ENCODE peak calls at places on chromosomes 3 and 15, in seven cellular contexts. W, B, G, Y, P, T and H are unnamed samples.

GRCh38 chr3:30455840-30456239 is 150.6 kb upstream of the TGFBR2 start:
- DNase-seq in W (no peak), B (no peak), G (no peak), Y (peak; percentile 97), P (no peak), T (no peak), H (no peak)

GRCh38 chr3:187737401-187738088 is 7.7 kb downstream of the BCL6 start:
- DNase-seq in W (peak; percentile 80), B (no peak), G (no peak), Y (peak; percentile 85), P (peak; percentile 65), T (peak; percentile 67), H (no peak)

GRCh38 chr3:15606434-15606891 is 4.9 kb downstream of the BTD start:
- DNase-seq in W (peak; percentile 60), B (no peak), G (no peak), Y (peak; percentile 21), P (no peak), T (no peak), H (no peak)

GRCh38 chr3:70919661-70920060 is 607.2 kb upstream of the MDFIC2 start:
- DNase-seq in W (no peak), B (no peak), G (no peak), Y (no peak), P (no peak), T (no peak), H (no peak)

GRCh38 chr3:72657666-72658065 is 190.6 kb downstream of the SHQ1 start:
- DNase-seq in W (no peak), B (no peak), G (no peak), Y (no peak), P (peak; percentile 77), T (no peak), H (no peak)

GRCh38 chr3:180267202-180267843 is 230.6 kb upstream of the PEX5L start:
- DNase-seq in W (no peak), B (no peak), G (no peak), Y (no peak), P (no peak), T (no peak), H (no peak)

GRCh38 chr15:20645956-20646355 is 104.4 kb upstream of the GOLGA6L6 start:
- DNase-seq in W (peak; percentile 52), B (no peak), G (no peak), Y (peak; percentile 6), P (peak; percentile 61), T (no peak), H (no peak)

GRCh38 chr15:77865106-77865630 is 212.3 kb downstream of the TBC1D2B start:
- DNase-seq in W (no peak), B (no peak), G (no peak), Y (no peak), P (no peak), T (no peak), H (no peak)

GRCh38 chr3:14434105-14434504 is 31.7 kb downstream of the SLC6A6 start:
- DNase-seq in W (peak; percentile 94), B (no peak), G (no peak), Y (peak; percentile 58), P (peak; percentile 78), T (no peak), H (no peak)

GRCh38 chr3:123725652-123726400 is 141.0 kb upstream of the HACD2 start:
- DNase-seq in W (peak; percentile 69), B (no peak), G (no peak), Y (no peak), P (no peak), T (no peak), H (no peak)

GRCh38 chr3:98188553-98188952 is 22.1 kb downstream of the OR5H15 start:
- DNase-seq in W (no peak), B (no peak), G (no peak), Y (no peak), P (peak; percentile 29), T (no peak), H (no peak)

GRCh38 chr3:170222647-170223541 is 670 bp downstream of the PRKCI start:
- DNase-seq in W (peak; percentile 85), B (no peak), G (no peak), Y (peak; percentile 20), P (peak; percentile 47), T (peak; percentile 60), H (no peak)

GRCh38 chr15:74378853-74379252 is 11.4 kb upstream of the CYP11A1 start:
- DNase-seq in W (peak; percentile 80), B (no peak), G (no peak), Y (peak; percentile 88), P (no peak), T (no peak), H (no peak)

GRCh38 chr3:106518516-106518915 is 649.7 kb upstream of the CBLB start:
- DNase-seq in W (no peak), B (no peak), G (peak; percentile 26), Y (peak; percentile 28), P (peak; percentile 24), T (no peak), H (no peak)

GRCh38 chr3:138241061-138241460 is 54.0 kb downstream of the ARMC8 start:
- DNase-seq in W (no peak), B (no peak), G (no peak), Y (no peak), P (no peak), T (no peak), H (no peak)

GRCh38 chr3:8702560-8702959 is 31.0 kb upstream of the CAV3 start:
- DNase-seq in W (no peak), B (no peak), G (no peak), Y (no peak), P (peak; percentile 20), T (no peak), H (no peak)

GRCh38 chr3:18725668-18726407 is 300.7 kb upstream of the SATB1 start:
- DNase-seq in W (no peak), B (no peak), G (no peak), Y (peak; percentile 77), P (peak; percentile 18), T (no peak), H (no peak)

GRCh38 chr3:194129581-194130133 is 6.3 kb upstream of the HES1 start:
- DNase-seq in W (no peak), B (no peak), G (no peak), Y (peak; percentile 93), P (peak; percentile 26), T (peak; percentile 52), H (no peak)

DNA sequence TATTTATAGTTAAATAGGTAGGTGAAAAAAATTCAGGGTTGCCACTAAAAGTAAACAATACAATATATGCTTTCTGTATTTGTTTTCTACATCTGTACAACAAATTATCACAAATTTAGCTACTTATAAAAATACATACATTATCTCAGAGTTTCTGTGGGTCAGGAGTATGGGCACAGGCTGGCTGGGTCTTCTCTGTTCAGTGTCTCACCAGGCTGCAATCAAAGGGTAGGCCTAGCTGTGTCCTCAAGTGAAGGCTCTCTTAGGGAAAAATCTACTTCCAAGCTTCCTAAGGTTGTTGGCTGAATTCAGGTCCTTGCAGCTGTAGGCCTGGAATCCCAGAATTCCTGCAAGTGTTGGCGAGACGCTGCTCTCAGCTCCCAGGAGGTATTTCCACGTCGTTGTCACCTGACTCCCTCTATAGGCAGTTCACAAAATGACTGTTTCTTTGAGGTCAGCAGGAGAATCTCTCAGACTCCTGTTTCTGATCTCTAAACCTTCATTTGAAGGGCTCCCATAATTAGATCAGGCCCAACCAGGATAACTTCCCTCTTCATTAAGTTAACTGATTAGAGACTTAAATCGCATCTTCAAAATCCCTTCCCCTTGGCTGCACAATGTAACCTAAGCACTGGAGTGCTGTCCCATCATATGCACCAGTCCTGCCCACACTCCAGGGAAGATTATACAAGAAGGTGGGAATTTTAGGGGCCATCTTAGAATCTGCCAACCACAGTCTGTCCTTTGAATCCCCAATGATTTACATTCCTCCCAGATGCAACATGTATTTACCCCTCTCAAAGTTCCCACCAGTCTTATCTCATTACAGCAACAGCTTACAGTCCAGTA is 296.6 kb downstream of the SUCLG2 start:
- DNase-seq in W (no peak), B (no peak), G (peak; percentile 35), Y (peak; percentile 34), P (peak; percentile 60), T (peak; percentile 29), H (no peak)
- TF ChIP-seq CTCF in W (peak; percentile 28), B (peak; percentile 58), G (peak; percentile 48), Y (peak; percentile 34), P (peak; percentile 30), T (peak; percentile 54), H (peak; percentile 17)

DNA sequence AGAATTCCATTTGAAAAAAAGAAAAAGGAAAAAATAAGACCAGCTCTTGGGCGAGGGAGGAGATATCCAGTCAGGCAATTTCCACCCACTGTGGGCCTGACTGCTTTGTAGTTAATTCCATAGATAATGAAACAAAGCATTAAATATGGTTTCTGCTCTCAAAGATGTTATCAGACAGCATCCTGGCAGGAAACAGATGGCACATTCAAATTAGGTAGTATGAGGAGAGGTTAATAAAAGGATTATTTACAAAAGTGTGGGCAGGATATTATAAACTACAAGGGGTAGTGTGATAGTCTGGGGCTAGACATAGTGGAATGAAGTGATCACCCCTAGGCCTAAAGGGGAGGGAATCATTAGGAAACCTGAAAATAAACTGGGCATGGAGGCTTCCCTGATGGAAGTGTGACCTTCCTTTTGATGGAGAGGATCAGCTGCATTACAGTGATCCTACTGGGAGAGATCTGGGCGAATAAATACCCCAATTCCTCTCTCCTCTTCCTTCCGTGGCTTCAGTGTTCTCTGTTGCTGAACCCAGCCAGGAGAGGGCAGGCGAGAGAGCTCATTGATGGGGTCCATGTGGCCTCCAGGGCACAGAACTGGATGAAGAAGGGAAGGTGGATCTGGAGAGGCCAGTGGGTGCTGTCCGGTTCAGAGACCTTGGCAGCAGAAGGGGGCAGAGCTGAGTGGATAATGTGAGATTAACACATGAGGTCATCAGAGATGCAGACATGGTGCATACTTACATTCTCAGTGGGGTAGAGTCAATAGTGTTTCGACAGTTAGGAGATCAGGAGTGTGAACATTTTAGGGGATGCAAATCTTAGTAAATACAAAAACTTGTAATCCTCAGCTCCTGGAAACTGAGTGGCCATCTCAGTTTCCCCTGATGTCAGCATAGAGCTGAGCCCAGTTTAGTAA is 193.5 kb downstream of the CLSTN2 start:
- DNase-seq in W (peak; percentile 81), B (peak; percentile 17), G (peak; percentile 7), Y (peak; percentile 8), P (peak; percentile 56), T (peak; percentile 69), H (no peak)
- TF ChIP-seq CTCF in W (peak; percentile 65), B (peak; percentile 61), G (peak; percentile 52), Y (peak; percentile 29), P (peak; percentile 26), T (peak; percentile 34), H (peak; percentile 71)

GRCh38 chr3:101102678-101103296 is 109.6 kb upstream of the ABI3BP start:
- DNase-seq in W (no peak), B (no peak), G (no peak), Y (no peak), P (no peak), T (no peak), H (no peak)
- TF ChIP-seq CTCF in W (no peak), B (no peak), G (no peak), Y (no peak), P (no peak), T (no peak), H (no peak)

GRCh38 chr15:62344806-62345539 is 179.9 kb upstream of the C2CD4B start:
- DNase-seq in W (peak; percentile 91), B (peak; percentile 31), G (peak; percentile 19), Y (peak; percentile 52), P (peak; percentile 66), T (peak; percentile 30), H (no peak)
- TF ChIP-seq CTCF in W (peak; percentile 63), B (peak; percentile 86), G (peak; percentile 72), Y (peak; percentile 59), P (peak; percentile 55), T (peak; percentile 66), H (peak; percentile 37)

GRCh38 chr3:10417849-10418248 is 87.5 kb downstream of the ATP2B2 start:
- DNase-seq in W (peak; percentile 89), B (no peak), G (no peak), Y (peak; percentile 34), P (peak; percentile 42), T (no peak), H (no peak)
- TF ChIP-seq CTCF in W (peak; percentile 53), B (no peak), G (peak; percentile 16), Y (peak; percentile 15), P (peak; percentile 33), T (no peak), H (no peak)